ENCODE peak calls at places on chromosomes 3 and 15, in eight cellular contexts. P is AG04450, M is AG09309, Y is epithelial cell of esophagus, K is uterus, V is Peyer's patch, Q is osteoblast, W is HCT116. L is an unnamed sample.

GRCh38 chr3:49839193-49839809 is 17.1 kb downstream of the TRAIP start:
- DNase-seq in P (peak; percentile 50), Q (peak; percentile 91), V (peak; percentile 95), K (peak; percentile 82), M (peak; percentile 41), Y (peak; percentile 80), W (peak; percentile 44), L (peak; percentile 81)

GRCh38 chr3:80097674-80098073 is 329.9 kb upstream of the ROBO1 start:
- DNase-seq in W (no peak), K (no peak), Q (no peak), V (no peak), M (no peak), Y (peak; percentile 64), P (no peak), L (no peak)

GRCh38 chr3:16536344-16536663 is 22.8 kb upstream of the RFTN1 start:
- DNase-seq in W (no peak), K (no peak), V (no peak), Y (no peak), M (no peak), Q (no peak), P (no peak), L (no peak)

GRCh38 chr3:155302891-155303290 is 9.4 kb upstream of the STRIT1 start:
- DNase-seq in W (no peak), Y (no peak), M (no peak), Q (no peak), P (no peak), V (no peak), K (no peak), L (no peak)

GRCh38 chr15:85606721-85607120 is 188.0 kb downstream of the KLHL25 start:
- DNase-seq in Y (no peak), P (no peak), K (no peak), Q (no peak), M (no peak), V (no peak), W (no peak), L (no peak)

GRCh38 chr3:144407290-144407689 is 435.7 kb downstream of the DIPK2A start:
- DNase-seq in M (no peak), V (no peak), W (no peak), Y (no peak), P (no peak), K (no peak), Q (peak; percentile 50), L (no peak)

GRCh38 chr3:27666708-27667107 is 55.4 kb downstream of the EOMES start:
- DNase-seq in V (peak; percentile 72), P (peak; percentile 59), M (peak; percentile 59), K (peak; percentile 19), W (no peak), Q (peak; percentile 66), Y (no peak), L (peak; percentile 64)

GRCh38 chr3:160756907-160757623 is 1.0 kb downstream of the PPM1L start:
- DNase-seq in Y (no peak), Q (no peak), P (no peak), M (no peak), V (peak; percentile 47), W (no peak), K (peak; percentile 12), L (no peak)

GRCh38 chr3:43094381-43094780 is 11.5 kb downstream of the POMGNT2 start:
- DNase-seq in Y (no peak), V (no peak), W (no peak), M (no peak), K (no peak), Q (no peak), P (no peak), L (no peak)

DNA sequence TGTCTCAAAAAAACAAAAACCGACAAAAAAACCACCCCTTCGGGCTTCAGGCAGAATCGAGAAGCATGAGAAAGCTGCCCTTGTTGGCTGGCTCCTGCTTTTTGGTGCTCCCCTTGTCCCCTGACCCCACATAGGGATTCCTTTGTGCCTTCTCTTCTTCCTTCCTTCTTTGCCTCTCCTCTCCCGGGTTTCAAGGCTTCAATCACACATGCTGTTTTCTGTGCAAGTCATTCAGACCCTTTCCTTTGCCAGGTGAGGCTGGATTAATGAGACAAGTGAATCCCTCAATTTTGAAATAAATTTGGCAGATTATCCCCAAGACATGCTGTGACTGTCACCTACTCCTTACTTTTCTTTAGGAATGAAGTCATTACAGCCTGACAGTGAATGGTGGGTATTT is 258.9 kb upstream of the RGMA start:
- DNase-seq in M (no peak), P (no peak), Q (no peak), Y (no peak), K (no peak), V (no peak), W (no peak), L (no peak)
- H3K4me3 ChIP-seq in M (no peak overlapping the region), P (no peak overlapping the region), Q (no peak overlapping the region), Y (no peak overlapping the region), K (no peak overlapping the region), V (no peak overlapping the region), W (no peak overlapping the region), L (no peak overlapping the region)

GRCh38 chr3:10162147-10162546 is 2.6 kb upstream of the IRAK2 start:
- DNase-seq in V (no peak), Y (no peak), K (no peak), W (no peak), Q (no peak), M (no peak), P (no peak), L (no peak)

GRCh38 chr3:10164546-10165393 is at the start of gene IRAK2:
- DNase-seq in P (no peak), K (peak; percentile 71), W (peak; percentile 22), Y (peak; percentile 66), Q (peak; percentile 98), V (peak; percentile 88), M (no peak), L (peak; percentile 54)

GRCh38 chr3:10160925-10161324 is 3.8 kb upstream of the IRAK2 start:
- DNase-seq in W (no peak), P (no peak), Q (no peak), K (no peak), M (no peak), Y (no peak), V (no peak), L (no peak)

GRCh38 chr3:10157015-10157414 is 7.7 kb upstream of the IRAK2 start:
- DNase-seq in K (no peak), M (no peak), Y (no peak), Q (no peak), W (no peak), V (no peak), P (no peak), L (no peak)

GRCh38 chr3:10160346-10160745 is 4.4 kb upstream of the IRAK2 start:
- DNase-seq in P (no peak), M (no peak), V (no peak), Q (no peak), K (no peak), W (no peak), Y (no peak), L (no peak)
- TF ChIP-seq CTCF in P (no peak), M (no peak), V (no peak), Q (no peak), K (no peak), W (no peak), Y (no peak), L (no peak)

DNA sequence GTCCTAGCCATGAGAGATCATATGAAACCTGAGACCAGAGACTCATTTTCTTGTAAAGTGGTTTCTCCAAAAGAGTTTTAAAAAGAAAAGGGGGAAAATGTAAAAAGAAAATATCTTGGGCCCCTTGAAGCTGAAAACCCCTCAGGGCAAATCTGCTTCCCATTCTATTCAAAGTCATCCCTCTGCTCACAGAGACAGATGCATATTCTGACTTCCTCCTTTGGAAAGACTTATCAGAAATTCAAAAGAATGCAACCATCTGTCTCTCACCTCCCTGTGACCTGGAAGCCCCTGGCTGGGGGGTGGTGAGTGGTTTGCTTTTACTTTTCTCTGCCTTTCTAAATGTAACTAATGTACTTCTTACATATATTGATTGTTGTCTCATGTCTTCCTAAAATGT is 1154.8 kb downstream of the NSUN3 start:
- DNase-seq in Y (no peak), P (no peak), W (no peak), M (no peak), K (no peak), Q (no peak), V (no peak), L (no peak)
- H3K4me3 ChIP-seq in Y (no peak overlapping the region), P (no peak overlapping the region), W (no peak overlapping the region), M (no peak overlapping the region), K (no peak overlapping the region), Q (no peak overlapping the region), V (no peak overlapping the region), L (no peak overlapping the region)

GRCh38 chr3:183824761-183825379 is 507 bp downstream of the MAP6D1 start:
- DNase-seq in M (no peak), P (no peak), V (peak; percentile 41), K (no peak), Q (peak; percentile 95), W (no peak), Y (no peak), L (peak; percentile 16)
- TF ChIP-seq CTCF in M (no peak), P (no peak), V (no peak), K (no peak), Q (no peak), W (no peak), Y (no peak), L (no peak)

DNA sequence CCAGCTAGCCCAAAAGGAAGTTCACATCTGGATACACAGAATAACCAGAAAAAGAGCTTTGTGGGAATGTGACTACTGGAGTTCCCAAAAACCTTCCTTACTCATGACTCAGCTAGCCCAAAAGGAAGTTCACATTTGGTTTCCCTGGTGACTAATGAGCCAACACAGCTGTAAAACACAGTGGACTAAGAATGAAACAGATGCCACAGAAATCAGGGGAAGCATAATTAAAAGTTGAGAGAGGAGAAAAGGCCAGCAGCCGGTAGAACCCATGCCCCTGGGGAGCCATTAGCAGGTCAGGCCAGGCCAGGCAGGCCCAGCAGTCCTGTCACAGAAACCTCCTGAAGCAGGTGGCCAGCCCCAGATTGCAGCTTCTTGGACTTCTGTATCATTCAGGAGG is 130.3 kb downstream of the GHSR start:
- DNase-seq in K (peak; percentile 69), P (peak; percentile 84), V (no peak), M (peak; percentile 81), Q (peak; percentile 84), Y (peak; percentile 84), W (peak; percentile 46), L (peak; percentile 96)
- H3K4me3 ChIP-seq in K (no peak overlapping the region), P (no peak overlapping the region), V (no peak overlapping the region), M (no peak overlapping the region), Q (peak overlapping the region; percentile 4), Y (no peak overlapping the region), W (no peak overlapping the region), L (no peak overlapping the region)